ENCODE peak calls at places on chromosomes 7 and 10, in six cellular contexts. O, E, J, H, S and P are unnamed samples.

GRCh38 chr10:588246-589165 is 101.0 kb downstream of the DIP2C start:
- DNase-seq in H (no peak), O (no peak), E (no peak), S (no peak), J (no peak), P (no peak)

GRCh38 chr7:75920431-75921161 is 5.6 kb downstream of the POR start:
- DNase-seq in E (no peak), S (peak), J (no peak), H (no peak), O (peak), P (no peak)

GRCh38 chr10:13816195-13816926 is 229.6 kb downstream of the PRPF18 start:
- DNase-seq in J (no peak), S (no peak), H (peak), O (peak), E (peak), P (peak)

GRCh38 chr10:3764626-3765375 is 20.2 kb downstream of the KLF6 start:
- DNase-seq in H (no peak), S (no peak), O (no peak), E (no peak), J (no peak), P (no peak)

GRCh38 chr10:43957267-43958070 is 308.8 kb upstream of the ZNF32 start:
- DNase-seq in E (no peak), J (no peak), H (no peak), S (no peak), O (no peak), P (no peak)

GRCh38 chr10:122441961-122442360 is 12.5 kb upstream of the ARMS2 start:
- DNase-seq in J (peak), O (no peak), S (peak), E (no peak), H (no peak), P (no peak)

GRCh38 chr10:102118867-102119266 is 1.3 kb downstream of the LDB1 start:
- DNase-seq in H (peak), O (peak), E (no peak), S (no peak), J (no peak), P (peak)

GRCh38 chr7:108078156-108078781 is 51.9 kb downstream of the LAMB4 start:
- DNase-seq in O (no peak), E (no peak), J (no peak), S (no peak), H (no peak), P (no peak)

GRCh38 chr7:149804106-149804505 is 30.7 kb upstream of the ZNF467 start:
- DNase-seq in J (no peak), S (no peak), E (no peak), H (no peak), O (no peak), P (no peak)

GRCh38 chr7:120794100-120794729 is 63.7 kb downstream of the TSPAN12 start:
- DNase-seq in E (no peak), O (no peak), H (no peak), S (no peak), J (no peak), P (no peak)

GRCh38 chr10:79027147-79028055 is 41.4 kb upstream of the ZMIZ1 start:
- DNase-seq in O (no peak), E (no peak), J (no peak), H (no peak), S (no peak), P (peak)

GRCh38 chr7:69603937-69604494 is 5.7 kb downstream of the AUTS2 start:
- DNase-seq in J (no peak), H (no peak), O (no peak), S (no peak), E (no peak), P (no peak)

GRCh38 chr10:4623757-4624420 is 202.1 kb upstream of the AKR1E2 start:
- DNase-seq in O (no peak), H (no peak), S (no peak), J (no peak), E (no peak), P (no peak)

GRCh38 chr10:30493609-30494530 is 59.9 kb downstream of the MAP3K8 start:
- DNase-seq in J (no peak), S (peak), E (peak), H (peak), O (no peak), P (peak)

DNA sequence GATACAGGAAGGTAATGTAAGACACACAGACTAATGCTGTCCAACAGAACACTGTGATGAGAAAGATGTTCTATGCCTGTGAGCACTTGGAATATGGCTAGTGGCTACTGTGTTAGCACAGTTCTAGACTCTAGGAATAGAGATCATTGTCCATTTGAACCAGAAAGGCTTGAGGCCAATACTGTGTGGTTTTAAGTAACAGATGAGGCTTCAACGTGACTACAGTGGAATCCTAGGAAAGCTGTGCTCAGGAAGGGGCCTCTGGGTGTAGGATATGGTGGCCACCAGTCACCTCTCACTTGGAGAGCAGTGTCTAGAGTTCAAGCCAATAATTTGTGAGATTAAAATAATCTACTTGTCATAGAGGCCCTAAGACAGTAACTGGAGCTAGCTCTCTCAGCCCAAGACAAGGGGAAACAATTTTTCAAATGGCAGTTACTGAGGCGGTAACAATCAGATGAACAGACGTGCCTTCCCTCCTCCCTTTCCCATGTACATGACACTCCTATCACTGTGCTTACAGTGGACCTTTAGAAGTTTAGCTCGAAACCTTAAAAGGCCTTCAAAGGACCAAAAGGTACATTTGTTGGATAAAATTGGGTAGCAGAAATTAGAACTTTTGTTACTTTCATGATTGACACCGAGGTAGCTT is 10.2 kb downstream of the ZDHHC16 start:
- DNase-seq in S (no peak), H (no peak), E (no peak), O (no peak), J (no peak), P (no peak)
- TF ChIP-seq POLR2A in S (no peak), H (no peak), E (no peak), O (no peak), J (no peak), P (no peak)

DNA sequence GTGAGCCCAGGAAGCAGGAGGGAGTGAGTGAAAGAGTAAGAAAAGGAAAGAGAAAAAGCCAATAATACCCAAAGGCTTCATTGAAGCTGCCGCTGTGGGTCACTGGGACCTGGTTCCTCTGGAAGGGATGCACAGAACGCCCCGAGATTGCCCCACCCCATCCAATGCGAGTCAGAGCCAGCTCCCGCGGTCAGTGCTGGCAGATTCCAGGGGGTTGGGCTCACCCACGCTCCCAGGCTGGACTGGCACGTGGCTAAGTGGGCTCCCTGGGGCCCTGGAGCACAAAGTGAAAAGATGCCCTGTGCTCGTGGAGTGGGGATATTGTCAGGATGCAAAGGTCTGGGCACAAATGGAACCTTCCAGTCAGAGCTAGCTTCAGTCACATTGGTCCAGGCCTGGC is 117.0 kb downstream of the OAT start:
- DNase-seq in E (no peak), H (peak), O (no peak), J (no peak), S (no peak), P (peak)
- TF ChIP-seq EP300 in E (no peak), H (no peak), O (no peak), J (no peak), S (no peak), P (no peak)

GRCh38 chr7:101165075-101165957 is at the start of gene VGF:
- DNase-seq in E (peak), H (peak), S (peak), O (peak), J (peak), P (peak)
- TF ChIP-seq POLR2A in E (no peak), H (no peak), S (no peak), O (peak), J (peak), P (no peak)

GRCh38 chr10:19961076-19961811 is 145.0 kb downstream of the PLXDC2 start:
- DNase-seq in O (no peak), J (no peak), H (no peak), E (no peak), S (no peak), P (no peak)
- TF ChIP-seq EP300 in O (no peak), J (no peak), H (no peak), E (no peak), S (no peak), P (no peak)

DNA sequence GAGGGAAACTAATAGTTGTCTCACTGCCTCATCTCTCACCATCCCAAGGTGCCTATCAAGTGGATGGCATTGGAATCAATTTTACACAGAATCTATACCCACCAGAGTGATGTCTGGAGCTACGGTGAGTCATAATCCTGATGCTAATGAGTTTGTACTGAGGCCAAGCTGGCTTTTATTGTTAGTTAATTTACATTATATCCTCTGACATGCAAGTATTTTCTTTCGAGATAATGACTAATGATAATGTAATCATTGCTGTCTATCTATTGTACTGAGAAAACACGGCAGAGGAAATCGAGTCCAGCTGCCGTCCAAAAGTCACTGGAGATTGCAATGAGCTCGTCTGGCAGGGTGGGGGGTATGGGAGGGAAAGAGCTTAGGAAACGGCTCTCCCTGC is 172.4 kb upstream of the LANCL2 start:
- DNase-seq in H (no peak), O (no peak), J (no peak), E (no peak), S (no peak), P (no peak)
- TF ChIP-seq POLR2A in H (no peak), O (no peak), J (no peak), E (no peak), S (no peak), P (no peak)

GRCh38 chr10:84135836-84136235 is 3.5 kb upstream of the GHITM start:
- DNase-seq in H (no peak), E (no peak), J (no peak), S (peak), O (no peak), P (no peak)

GRCh38 chr10:84138478-84139125 is 707 bp upstream of the GHITM start:
- DNase-seq in O (peak), S (no peak), H (no peak), E (no peak), J (peak), P (no peak)

GRCh38 chr10:84140036-84140379 is 699 bp downstream of the GHITM start:
- DNase-seq in J (no peak), O (no peak), H (peak), S (peak), E (peak), P (no peak)

GRCh38 chr10:84139126-84140035 is at the start of gene GHITM:
- DNase-seq in H (peak), J (peak), E (peak), O (peak), S (peak), P (peak)
- TF ChIP-seq EP300 in H (no peak), J (no peak), E (peak), O (peak), S (peak), P (no peak)